ENCODE peak calls at places on chromosome 5, in ten cellular contexts. F is CD8-positive, alpha-beta T cell; S is HuH-7; O is LHCN-M2; K is ecto neural progenitor cell; I is posterior cingulate gyrus; W is astrocyte; R is hypothalamus; P is CD8-positive, alpha-beta memory T cell; E is fibroblast of pulmonary artery. A is an unnamed sample.

GRCh38 chr5:2010940-2011339 is 128.2 kb upstream of the IRX4 start:
- DNase-seq in I (no peak), P (no peak), W (no peak), S (no peak), F (no peak), K (no peak), R (no peak), E (no peak), O (no peak), A (no peak)

GRCh38 chr5:142532416-142533176 is 153.3 kb downstream of the FGF1 start:
- DNase-seq in I (no peak), S (no peak), P (no peak), E (no peak), O (no peak), W (no peak), R (no peak), K (no peak), F (no peak), A (no peak)

GRCh38 chr5:21807953-21808352 is 1045.2 kb downstream of the CDH12 start:
- DNase-seq in I (no peak), R (no peak), W (no peak), K (no peak), O (no peak), E (peak; percentile 28), P (no peak), S (no peak), F (no peak), A (no peak)

GRCh38 chr5:149129181-149129580 is 12.1 kb upstream of the ABLIM3 start:
- DNase-seq in I (no peak), E (peak; percentile 20), O (no peak), R (no peak), S (no peak), K (no peak), F (no peak), W (no peak), P (no peak), A (no peak)

GRCh38 chr5:52692618-52693017 is 95.1 kb upstream of the ITGA1 start:
- DNase-seq in K (no peak), W (no peak), O (no peak), F (no peak), P (no peak), R (no peak), S (no peak), I (no peak), E (no peak), A (no peak)

GRCh38 chr5:120614512-120614911 is 150.4 kb downstream of the PRR16 start:
- DNase-seq in K (no peak), I (no peak), O (peak; percentile 49), S (no peak), E (peak; percentile 67), R (no peak), P (no peak), F (no peak), W (peak; percentile 92), A (no peak)

GRCh38 chr5:152527358-152528048 is 122.4 kb upstream of the NMUR2 start:
- DNase-seq in P (no peak), W (no peak), F (no peak), K (no peak), I (no peak), R (no peak), O (no peak), E (no peak), S (no peak), A (no peak)

GRCh38 chr5:150068961-150069618 is 17.3 kb downstream of the CSF1R start:
- DNase-seq in W (no peak), O (no peak), K (peak; percentile 41), E (no peak), S (no peak), F (no peak), P (no peak), I (peak; percentile 63), R (no peak), A (no peak)

GRCh38 chr5:36521838-36522745 is 84.3 kb upstream of the SLC1A3 start:
- DNase-seq in P (no peak), W (peak; percentile 27), O (no peak), S (no peak), I (no peak), R (no peak), K (no peak), E (peak; percentile 29), F (no peak), A (no peak)

GRCh38 chr5:158287643-158288228 is 428.8 kb upstream of the CLINT1 start:
- DNase-seq in K (no peak), R (no peak), F (no peak), I (no peak), P (no peak), W (peak; percentile 94), S (peak; percentile 23), O (peak; percentile 14), E (peak; percentile 38), A (no peak)

GRCh38 chr5:2222246-2222645 is 339.5 kb upstream of the IRX4 start:
- DNase-seq in I (no peak), W (no peak), E (no peak), S (no peak), K (no peak), P (no peak), F (no peak), O (no peak), R (no peak), A (no peak)

GRCh38 chr5:13987843-13988464 is 43.5 kb upstream of the DNAH5 start:
- DNase-seq in R (no peak), K (peak; percentile 62), W (peak; percentile 40), S (peak; percentile 43), E (peak; percentile 76), P (no peak), O (peak; percentile 67), F (no peak), I (no peak), A (no peak)

GRCh38 chr5:87233122-87233521 is 34.6 kb upstream of the RASA1 start:
- DNase-seq in P (no peak), F (no peak), K (no peak), W (no peak), S (no peak), R (no peak), E (no peak), I (no peak), O (no peak), A (no peak)

GRCh38 chr5:107812570-107813141 is 141.9 kb upstream of the EFNA5 start:
- DNase-seq in P (no peak), I (peak; percentile 81), E (peak; percentile 20), R (no peak), F (no peak), W (peak; percentile 86), O (peak; percentile 81), K (no peak), S (no peak), A (no peak)

GRCh38 chr5:154287136-154287535 is 96.6 kb downstream of the GALNT10 start:
- DNase-seq in K (peak; percentile 41), E (peak; percentile 86), I (no peak), F (no peak), R (no peak), W (peak; percentile 94), S (no peak), P (no peak), O (peak; percentile 78), A (no peak)

GRCh38 chr5:59093329-59093728 is 510.5 kb downstream of the RAB3C start:
- DNase-seq in K (no peak), F (no peak), O (peak; percentile 32), R (no peak), I (no peak), W (no peak), S (no peak), P (no peak), E (peak; percentile 35), A (no peak)

GRCh38 chr5:168364738-168365550 is 73.5 kb downstream of the WWC1 start:
- DNase-seq in S (peak; percentile 65), F (no peak), E (peak; percentile 42), R (no peak), K (peak; percentile 53), I (no peak), O (no peak), P (no peak), W (peak; percentile 32), A (no peak)

GRCh38 chr5:88940712-88941111 is 57.7 kb upstream of the MEF2C start:
- DNase-seq in P (no peak), R (no peak), S (no peak), W (no peak), K (no peak), I (no peak), E (no peak), O (no peak), F (no peak), A (no peak)

GRCh38 chr5:179873711-179874110 is 15.1 kb upstream of the MRNIP start:
- DNase-seq in P (no peak), E (no peak), R (no peak), K (no peak), I (peak; percentile 16), F (no peak), S (no peak), O (no peak), W (no peak), A (no peak)

GRCh38 chr5:94901071-94901979 is 282.9 kb downstream of the SLF1 start:
- DNase-seq in K (no peak), F (no peak), O (peak; percentile 94), R (no peak), P (no peak), W (peak; percentile 75), I (no peak), S (no peak), E (peak; percentile 53), A (no peak)

GRCh38 chr5:142644640-142645361 is 41.1 kb downstream of the FGF1 start:
- DNase-seq in P (no peak), S (no peak), K (no peak), W (peak; percentile 100), O (peak; percentile 98), R (no peak), I (peak; percentile 76), F (no peak), E (peak; percentile 98), A (no peak)

GRCh38 chr5:124438390-124439380 is 307.8 kb downstream of the ZNF608 start:
- DNase-seq in P (no peak), O (no peak), I (peak; percentile 85), K (no peak), R (peak; percentile 14), F (no peak), S (no peak), E (no peak), W (peak; percentile 7), A (no peak)

GRCh38 chr5:75412111-75412990 is 75.3 kb downstream of the HMGCR start:
- DNase-seq in R (no peak), I (no peak), O (peak; percentile 71), E (no peak), W (no peak), S (no peak), F (no peak), P (no peak), K (no peak), A (no peak)

GRCh38 chr5:73066466-73066865 is 53.9 kb upstream of the TMEM171 start:
- DNase-seq in P (no peak), W (peak; percentile 78), R (no peak), S (no peak), I (no peak), K (no peak), O (peak; percentile 89), E (peak; percentile 55), F (no peak), A (no peak)

GRCh38 chr5:179055436-179055835 is 4.7 kb upstream of the ZNF354C start:
- DNase-seq in R (no peak), P (no peak), O (no peak), I (no peak), F (no peak), W (no peak), E (no peak), S (no peak), K (no peak), A (no peak)

GRCh38 chr5:90227688-90228087 is 181.9 kb downstream of the CETN3 start:
- DNase-seq in F (no peak), P (no peak), W (no peak), O (no peak), K (no peak), R (no peak), S (no peak), E (no peak), I (peak; percentile 52), A (no peak)

GRCh38 chr5:124865603-124866354 is 119.3 kb upstream of the ZNF608 start:
- DNase-seq in E (peak; percentile 35), F (no peak), I (no peak), K (no peak), S (no peak), R (no peak), W (no peak), P (no peak), O (no peak), A (no peak)

GRCh38 chr5:181119105-181119504 is 11.9 kb downstream of the OR2V1 start:
- DNase-seq in P (no peak), S (no peak), F (no peak), K (no peak), I (no peak), W (no peak), E (no peak), O (no peak), R (no peak), A (no peak)